ENCODE peak calls at places on chromosome 12, in eight cellular contexts. One of them, this sample, is unnamed.

GRCh38 chr12:6915023-6915788 is 826 bp downstream of the ENO2 start:
- DNase-seq in RPMI7951: peak
- DNase-seq in progenitor cell of endocrine pancreas: no peak
- DNase-seq in foreskin melanocyte: no peak
- DNase-seq in stimulated activated CD4-positive, alpha-beta T cell treated with anti-CD3 and anti-CD28 coated beads, Interleukin-1b, Interleukin-23, amount 100 ng/mL, for 48 hours: no peak
- DNase-seq in NT2/D1: no peak
- DNase-seq in mammary epithelial cell: no peak
- DNase-seq in lower leg skin: no peak
- DNase-seq in this sample: no peak

GRCh38 chr12:122282066-122282465 is 15.8 kb upstream of the VPS33A start:
- DNase-seq in RPMI7951: peak
- DNase-seq in progenitor cell of endocrine pancreas: no peak
- DNase-seq in foreskin melanocyte: peak
- DNase-seq in stimulated activated CD4-positive, alpha-beta T cell treated with anti-CD3 and anti-CD28 coated beads, Interleukin-1b, Interleukin-23, amount 100 ng/mL, for 48 hours: no peak
- DNase-seq in NT2/D1: no peak
- DNase-seq in mammary epithelial cell: peak
- DNase-seq in lower leg skin: no peak
- DNase-seq in this sample: no peak

GRCh38 chr12:15526033-15526432 is 203.7 kb downstream of the PTPRO start:
- DNase-seq in RPMI7951: no peak
- DNase-seq in progenitor cell of endocrine pancreas: no peak
- DNase-seq in foreskin melanocyte: no peak
- DNase-seq in stimulated activated CD4-positive, alpha-beta T cell treated with anti-CD3 and anti-CD28 coated beads, Interleukin-1b, Interleukin-23, amount 100 ng/mL, for 48 hours: no peak
- DNase-seq in NT2/D1: no peak
- DNase-seq in mammary epithelial cell: peak
- DNase-seq in lower leg skin: no peak
- DNase-seq in this sample: no peak

GRCh38 chr12:3269594-3269993 is 192.4 kb downstream of the TSPAN9 start:
- DNase-seq in RPMI7951: no peak
- DNase-seq in progenitor cell of endocrine pancreas: no peak
- DNase-seq in foreskin melanocyte: no peak
- DNase-seq in stimulated activated CD4-positive, alpha-beta T cell treated with anti-CD3 and anti-CD28 coated beads, Interleukin-1b, Interleukin-23, amount 100 ng/mL, for 48 hours: no peak
- DNase-seq in NT2/D1: no peak
- DNase-seq in mammary epithelial cell: no peak
- DNase-seq in lower leg skin: no peak
- DNase-seq in this sample: no peak

GRCh38 chr12:103742349-103742784 is 98.7 kb downstream of the NT5DC3 start:
- DNase-seq in RPMI7951: peak
- DNase-seq in progenitor cell of endocrine pancreas: no peak
- DNase-seq in foreskin melanocyte: no peak
- DNase-seq in stimulated activated CD4-positive, alpha-beta T cell treated with anti-CD3 and anti-CD28 coated beads, Interleukin-1b, Interleukin-23, amount 100 ng/mL, for 48 hours: no peak
- DNase-seq in NT2/D1: no peak
- DNase-seq in mammary epithelial cell: peak
- DNase-seq in lower leg skin: no peak
- DNase-seq in this sample: no peak

GRCh38 chr12:12505544-12506501 is 56.8 kb downstream of the DUSP16 start:
- DNase-seq in RPMI7951: peak
- DNase-seq in progenitor cell of endocrine pancreas: no peak
- DNase-seq in foreskin melanocyte: peak
- DNase-seq in stimulated activated CD4-positive, alpha-beta T cell treated with anti-CD3 and anti-CD28 coated beads, Interleukin-1b, Interleukin-23, amount 100 ng/mL, for 48 hours: peak
- DNase-seq in NT2/D1: no peak
- DNase-seq in mammary epithelial cell: no peak
- DNase-seq in lower leg skin: no peak
- DNase-seq in this sample: no peak

GRCh38 chr12:39675263-39675662 is 55.7 kb upstream of the ABCD2 start:
- DNase-seq in RPMI7951: no peak
- DNase-seq in progenitor cell of endocrine pancreas: no peak
- DNase-seq in foreskin melanocyte: no peak
- DNase-seq in stimulated activated CD4-positive, alpha-beta T cell treated with anti-CD3 and anti-CD28 coated beads, Interleukin-1b, Interleukin-23, amount 100 ng/mL, for 48 hours: no peak
- DNase-seq in NT2/D1: no peak
- DNase-seq in mammary epithelial cell: no peak
- DNase-seq in lower leg skin: no peak
- DNase-seq in this sample: no peak

GRCh38 chr12:111245701-111246476 is 123.0 kb downstream of the PHETA1 start:
- DNase-seq in RPMI7951: no peak
- DNase-seq in progenitor cell of endocrine pancreas: no peak
- DNase-seq in foreskin melanocyte: no peak
- DNase-seq in stimulated activated CD4-positive, alpha-beta T cell treated with anti-CD3 and anti-CD28 coated beads, Interleukin-1b, Interleukin-23, amount 100 ng/mL, for 48 hours: no peak
- DNase-seq in NT2/D1: no peak
- DNase-seq in mammary epithelial cell: no peak
- DNase-seq in lower leg skin: no peak
- DNase-seq in this sample: peak

GRCh38 chr12:132661972-132662371 is 25.2 kb downstream of the POLE start:
- DNase-seq in RPMI7951: no peak
- DNase-seq in progenitor cell of endocrine pancreas: no peak
- DNase-seq in foreskin melanocyte: no peak
- DNase-seq in stimulated activated CD4-positive, alpha-beta T cell treated with anti-CD3 and anti-CD28 coated beads, Interleukin-1b, Interleukin-23, amount 100 ng/mL, for 48 hours: no peak
- DNase-seq in NT2/D1: no peak
- DNase-seq in mammary epithelial cell: no peak
- DNase-seq in lower leg skin: no peak
- DNase-seq in this sample: no peak

GRCh38 chr12:49618576-49618975 is 4.8 kb upstream of the PRPF40B start:
- DNase-seq in RPMI7951: no peak
- DNase-seq in progenitor cell of endocrine pancreas: no peak
- DNase-seq in foreskin melanocyte: no peak
- DNase-seq in stimulated activated CD4-positive, alpha-beta T cell treated with anti-CD3 and anti-CD28 coated beads, Interleukin-1b, Interleukin-23, amount 100 ng/mL, for 48 hours: no peak
- DNase-seq in NT2/D1: no peak
- DNase-seq in mammary epithelial cell: no peak
- DNase-seq in lower leg skin: no peak
- DNase-seq in this sample: no peak

GRCh38 chr12:68403711-68404110 is 71.5 kb upstream of the MDM1 start:
- DNase-seq in RPMI7951: no peak
- DNase-seq in progenitor cell of endocrine pancreas: no peak
- DNase-seq in foreskin melanocyte: no peak
- DNase-seq in stimulated activated CD4-positive, alpha-beta T cell treated with anti-CD3 and anti-CD28 coated beads, Interleukin-1b, Interleukin-23, amount 100 ng/mL, for 48 hours: no peak
- DNase-seq in NT2/D1: no peak
- DNase-seq in mammary epithelial cell: no peak
- DNase-seq in lower leg skin: no peak
- DNase-seq in this sample: no peak

GRCh38 chr12:100128509-100128908 is 14.2 kb downstream of the BLTP3B start:
- DNase-seq in RPMI7951: peak
- DNase-seq in progenitor cell of endocrine pancreas: no peak
- DNase-seq in foreskin melanocyte: peak
- DNase-seq in stimulated activated CD4-positive, alpha-beta T cell treated with anti-CD3 and anti-CD28 coated beads, Interleukin-1b, Interleukin-23, amount 100 ng/mL, for 48 hours: no peak
- DNase-seq in NT2/D1: no peak
- DNase-seq in mammary epithelial cell: peak
- DNase-seq in lower leg skin: no peak
- DNase-seq in this sample: no peak

GRCh38 chr12:7162691-7163114 is 26.8 kb upstream of the PEX5 start:
- DNase-seq in RPMI7951: no peak
- DNase-seq in progenitor cell of endocrine pancreas: peak
- DNase-seq in foreskin melanocyte: no peak
- DNase-seq in stimulated activated CD4-positive, alpha-beta T cell treated with anti-CD3 and anti-CD28 coated beads, Interleukin-1b, Interleukin-23, amount 100 ng/mL, for 48 hours: peak
- DNase-seq in NT2/D1: peak
- DNase-seq in mammary epithelial cell: peak
- DNase-seq in lower leg skin: no peak
- DNase-seq in this sample: peak

GRCh38 chr12:19388131-19388549 is 51.2 kb upstream of the AEBP2 start:
- DNase-seq in RPMI7951: no peak
- DNase-seq in progenitor cell of endocrine pancreas: no peak
- DNase-seq in foreskin melanocyte: no peak
- DNase-seq in stimulated activated CD4-positive, alpha-beta T cell treated with anti-CD3 and anti-CD28 coated beads, Interleukin-1b, Interleukin-23, amount 100 ng/mL, for 48 hours: no peak
- DNase-seq in NT2/D1: no peak
- DNase-seq in mammary epithelial cell: no peak
- DNase-seq in lower leg skin: peak
- DNase-seq in this sample: no peak

GRCh38 chr12:111578276-111578970 is 20.7 kb downstream of the ATXN2 start:
- DNase-seq in RPMI7951: peak
- DNase-seq in progenitor cell of endocrine pancreas: no peak
- DNase-seq in foreskin melanocyte: peak
- DNase-seq in stimulated activated CD4-positive, alpha-beta T cell treated with anti-CD3 and anti-CD28 coated beads, Interleukin-1b, Interleukin-23, amount 100 ng/mL, for 48 hours: no peak
- DNase-seq in NT2/D1: no peak
- DNase-seq in mammary epithelial cell: peak
- DNase-seq in lower leg skin: no peak
- DNase-seq in this sample: no peak

GRCh38 chr12:124675881-124676688 is 108.7 kb upstream of the NCOR2 start:
- DNase-seq in RPMI7951: no peak
- DNase-seq in progenitor cell of endocrine pancreas: no peak
- DNase-seq in foreskin melanocyte: peak
- DNase-seq in stimulated activated CD4-positive, alpha-beta T cell treated with anti-CD3 and anti-CD28 coated beads, Interleukin-1b, Interleukin-23, amount 100 ng/mL, for 48 hours: no peak
- DNase-seq in NT2/D1: no peak
- DNase-seq in mammary epithelial cell: no peak
- DNase-seq in lower leg skin: no peak
- DNase-seq in this sample: no peak

GRCh38 chr12:101087903-101088302 is 122.1 kb downstream of the SLC5A8 start:
- DNase-seq in RPMI7951: no peak
- DNase-seq in progenitor cell of endocrine pancreas: no peak
- DNase-seq in foreskin melanocyte: no peak
- DNase-seq in stimulated activated CD4-positive, alpha-beta T cell treated with anti-CD3 and anti-CD28 coated beads, Interleukin-1b, Interleukin-23, amount 100 ng/mL, for 48 hours: no peak
- DNase-seq in NT2/D1: no peak
- DNase-seq in mammary epithelial cell: no peak
- DNase-seq in lower leg skin: no peak
- DNase-seq in this sample: no peak

GRCh38 chr12:4030938-4031702 is 157.9 kb upstream of the PARP11 start:
- DNase-seq in RPMI7951: peak
- DNase-seq in progenitor cell of endocrine pancreas: peak
- DNase-seq in foreskin melanocyte: peak
- DNase-seq in stimulated activated CD4-positive, alpha-beta T cell treated with anti-CD3 and anti-CD28 coated beads, Interleukin-1b, Interleukin-23, amount 100 ng/mL, for 48 hours: peak
- DNase-seq in NT2/D1: peak
- DNase-seq in mammary epithelial cell: peak
- DNase-seq in lower leg skin: peak
- DNase-seq in this sample: peak

GRCh38 chr12:127162307-127162706 is 1104.7 kb upstream of the TMEM132C start:
- DNase-seq in RPMI7951: peak
- DNase-seq in progenitor cell of endocrine pancreas: no peak
- DNase-seq in foreskin melanocyte: no peak
- DNase-seq in stimulated activated CD4-positive, alpha-beta T cell treated with anti-CD3 and anti-CD28 coated beads, Interleukin-1b, Interleukin-23, amount 100 ng/mL, for 48 hours: no peak
- DNase-seq in NT2/D1: no peak
- DNase-seq in mammary epithelial cell: no peak
- DNase-seq in lower leg skin: no peak
- DNase-seq in this sample: no peak

GRCh38 chr12:120999191-121000120 is 16.8 kb downstream of the C12orf43 start:
- DNase-seq in RPMI7951: no peak
- DNase-seq in progenitor cell of endocrine pancreas: no peak
- DNase-seq in foreskin melanocyte: no peak
- DNase-seq in stimulated activated CD4-positive, alpha-beta T cell treated with anti-CD3 and anti-CD28 coated beads, Interleukin-1b, Interleukin-23, amount 100 ng/mL, for 48 hours: no peak
- DNase-seq in NT2/D1: no peak
- DNase-seq in mammary epithelial cell: no peak
- DNase-seq in lower leg skin: no peak
- DNase-seq in this sample: no peak

GRCh38 chr12:130154276-130154675 is 8.0 kb upstream of the FZD10 start:
- DNase-seq in RPMI7951: no peak
- DNase-seq in progenitor cell of endocrine pancreas: no peak
- DNase-seq in foreskin melanocyte: no peak
- DNase-seq in stimulated activated CD4-positive, alpha-beta T cell treated with anti-CD3 and anti-CD28 coated beads, Interleukin-1b, Interleukin-23, amount 100 ng/mL, for 48 hours: no peak
- DNase-seq in NT2/D1: no peak
- DNase-seq in mammary epithelial cell: no peak
- DNase-seq in lower leg skin: no peak
- DNase-seq in this sample: no peak

GRCh38 chr12:96220902-96221301 is 26.7 kb downstream of the ELK3 start:
- DNase-seq in RPMI7951: peak
- DNase-seq in progenitor cell of endocrine pancreas: no peak
- DNase-seq in foreskin melanocyte: no peak
- DNase-seq in stimulated activated CD4-positive, alpha-beta T cell treated with anti-CD3 and anti-CD28 coated beads, Interleukin-1b, Interleukin-23, amount 100 ng/mL, for 48 hours: no peak
- DNase-seq in NT2/D1: no peak
- DNase-seq in mammary epithelial cell: peak
- DNase-seq in lower leg skin: no peak
- DNase-seq in this sample: no peak

GRCh38 chr12:111322336-111323250 is 46.3 kb downstream of the PHETA1 start:
- DNase-seq in RPMI7951: peak
- DNase-seq in progenitor cell of endocrine pancreas: no peak
- DNase-seq in foreskin melanocyte: no peak
- DNase-seq in stimulated activated CD4-positive, alpha-beta T cell treated with anti-CD3 and anti-CD28 coated beads, Interleukin-1b, Interleukin-23, amount 100 ng/mL, for 48 hours: no peak
- DNase-seq in NT2/D1: no peak
- DNase-seq in mammary epithelial cell: no peak
- DNase-seq in lower leg skin: no peak
- DNase-seq in this sample: peak

GRCh38 chr12:100199347-100200136 is 1.1 kb upstream of the ACTR6 start:
- DNase-seq in RPMI7951: peak
- DNase-seq in progenitor cell of endocrine pancreas: peak
- DNase-seq in foreskin melanocyte: no peak
- DNase-seq in stimulated activated CD4-positive, alpha-beta T cell treated with anti-CD3 and anti-CD28 coated beads, Interleukin-1b, Interleukin-23, amount 100 ng/mL, for 48 hours: peak
- DNase-seq in NT2/D1: peak
- DNase-seq in mammary epithelial cell: peak
- DNase-seq in lower leg skin: peak
- DNase-seq in this sample: peak

GRCh38 chr12:1796515-1797010 is 23.8 kb upstream of the LRTM2 start:
- DNase-seq in RPMI7951: no peak
- DNase-seq in progenitor cell of endocrine pancreas: no peak
- DNase-seq in foreskin melanocyte: no peak
- DNase-seq in stimulated activated CD4-positive, alpha-beta T cell treated with anti-CD3 and anti-CD28 coated beads, Interleukin-1b, Interleukin-23, amount 100 ng/mL, for 48 hours: peak
- DNase-seq in NT2/D1: no peak
- DNase-seq in mammary epithelial cell: no peak
- DNase-seq in lower leg skin: peak
- DNase-seq in this sample: no peak

GRCh38 chr12:131386167-131386521 is 324.7 kb upstream of the SFSWAP start:
- DNase-seq in RPMI7951: no peak
- DNase-seq in progenitor cell of endocrine pancreas: no peak
- DNase-seq in foreskin melanocyte: no peak
- DNase-seq in stimulated activated CD4-positive, alpha-beta T cell treated with anti-CD3 and anti-CD28 coated beads, Interleukin-1b, Interleukin-23, amount 100 ng/mL, for 48 hours: no peak
- DNase-seq in NT2/D1: no peak
- DNase-seq in mammary epithelial cell: no peak
- DNase-seq in lower leg skin: peak
- DNase-seq in this sample: peak

GRCh38 chr12:93812616-93813015 is 135.4 kb downstream of the CRADD start:
- DNase-seq in RPMI7951: no peak
- DNase-seq in progenitor cell of endocrine pancreas: no peak
- DNase-seq in foreskin melanocyte: no peak
- DNase-seq in stimulated activated CD4-positive, alpha-beta T cell treated with anti-CD3 and anti-CD28 coated beads, Interleukin-1b, Interleukin-23, amount 100 ng/mL, for 48 hours: no peak
- DNase-seq in NT2/D1: no peak
- DNase-seq in mammary epithelial cell: no peak
- DNase-seq in lower leg skin: no peak
- DNase-seq in this sample: no peak

GRCh38 chr12:22410497-22410896 is 76.0 kb upstream of the ST8SIA1 start:
- DNase-seq in RPMI7951: no peak
- DNase-seq in progenitor cell of endocrine pancreas: no peak
- DNase-seq in foreskin melanocyte: no peak
- DNase-seq in stimulated activated CD4-positive, alpha-beta T cell treated with anti-CD3 and anti-CD28 coated beads, Interleukin-1b, Interleukin-23, amount 100 ng/mL, for 48 hours: no peak
- DNase-seq in NT2/D1: no peak
- DNase-seq in mammary epithelial cell: peak
- DNase-seq in lower leg skin: no peak
- DNase-seq in this sample: no peak

GRCh38 chr12:67520611-67521010 is 127.9 kb upstream of the DYRK2 start:
- DNase-seq in RPMI7951: peak
- DNase-seq in progenitor cell of endocrine pancreas: no peak
- DNase-seq in foreskin melanocyte: no peak
- DNase-seq in stimulated activated CD4-positive, alpha-beta T cell treated with anti-CD3 and anti-CD28 coated beads, Interleukin-1b, Interleukin-23, amount 100 ng/mL, for 48 hours: no peak
- DNase-seq in NT2/D1: no peak
- DNase-seq in mammary epithelial cell: no peak
- DNase-seq in lower leg skin: no peak
- DNase-seq in this sample: no peak

GRCh38 chr12:124921200-124922008 is 7.0 kb upstream of the UBC start:
- DNase-seq in RPMI7951: peak
- DNase-seq in progenitor cell of endocrine pancreas: no peak
- DNase-seq in foreskin melanocyte: peak
- DNase-seq in stimulated activated CD4-positive, alpha-beta T cell treated with anti-CD3 and anti-CD28 coated beads, Interleukin-1b, Interleukin-23, amount 100 ng/mL, for 48 hours: peak
- DNase-seq in NT2/D1: no peak
- DNase-seq in mammary epithelial cell: peak
- DNase-seq in lower leg skin: no peak
- DNase-seq in this sample: no peak

GRCh38 chr12:80711866-80712265 is 4.4 kb downstream of the MYF6 start:
- DNase-seq in RPMI7951: no peak
- DNase-seq in progenitor cell of endocrine pancreas: no peak
- DNase-seq in foreskin melanocyte: no peak
- DNase-seq in stimulated activated CD4-positive, alpha-beta T cell treated with anti-CD3 and anti-CD28 coated beads, Interleukin-1b, Interleukin-23, amount 100 ng/mL, for 48 hours: no peak
- DNase-seq in NT2/D1: no peak
- DNase-seq in mammary epithelial cell: no peak
- DNase-seq in lower leg skin: no peak
- DNase-seq in this sample: no peak

GRCh38 chr12:76764856-76765255 is 941 bp downstream of the ZDHHC17 start:
- DNase-seq in RPMI7951: no peak
- DNase-seq in progenitor cell of endocrine pancreas: no peak
- DNase-seq in foreskin melanocyte: no peak
- DNase-seq in stimulated activated CD4-positive, alpha-beta T cell treated with anti-CD3 and anti-CD28 coated beads, Interleukin-1b, Interleukin-23, amount 100 ng/mL, for 48 hours: no peak
- DNase-seq in NT2/D1: no peak
- DNase-seq in mammary epithelial cell: peak
- DNase-seq in lower leg skin: no peak
- DNase-seq in this sample: no peak